ENCODE peak calls at places on chromosomes 13 and 19, in eight cellular contexts. W is GM23248; L is heart right ventricle; B is endodermal cell; K is CD4-positive, alpha-beta memory T cell; R is vagina; E is CD8-positive, alpha-beta memory T cell; Y is HepG2. V is an unnamed sample.
A peak's percentile ranks its signal among the peaks of the same experiment; 100 is the strongest.

GRCh38 chr13:44806841-44807240 is 182.4 kb downstream of the NUFIP1 start:
- DNase-seq in W (no peak), L (no peak), B (peak; percentile 28), K (no peak), R (no peak), E (no peak), Y (no peak), V (no peak)

GRCh38 chr19:4742717-4743646 is 19.3 kb upstream of the DPP9 start:
- DNase-seq in W (no peak), L (no peak), B (peak; percentile 81), K (no peak), R (no peak), E (no peak), Y (no peak), V (no peak)

GRCh38 chr13:109148243-109148642 is 518.8 kb downstream of the MYO16 start:
- DNase-seq in W (peak; percentile 47), L (no peak), B (no peak), K (no peak), R (no peak), E (no peak), Y (no peak), V (peak; percentile 82)

GRCh38 chr19:48746738-48747575 is at the start of gene IZUMO1:
- DNase-seq in W (peak; percentile 90), L (peak; percentile 94), B (peak; percentile 95), K (peak; percentile 55), R (no peak), E (peak; percentile 48), Y (no peak), V (peak; percentile 87)

GRCh38 chr13:98819382-98819781 is 66.9 kb upstream of the SLC15A1 start:
- DNase-seq in W (no peak), L (peak; percentile 38), B (no peak), K (no peak), R (no peak), E (no peak), Y (no peak), V (no peak)

GRCh38 chr19:48120505-48120904 is 9.9 kb upstream of the PLA2G4C start:
- DNase-seq in W (peak; percentile 32), L (no peak), B (no peak), K (no peak), R (no peak), E (no peak), Y (no peak), V (no peak)

GRCh38 chr19:21839966-21840365 is 4.0 kb upstream of the ZNF43 start:
- DNase-seq in W (no peak), L (no peak), B (no peak), K (no peak), R (no peak), E (no peak), Y (no peak), V (no peak)

GRCh38 chr19:36054733-36055686 is at the start of gene WDR62:
- DNase-seq in W (peak; percentile 98), L (peak; percentile 92), B (peak; percentile 97), K (no peak), R (no peak), E (no peak), Y (peak; percentile 85), V (no peak)

GRCh38 chr19:53130506-53130905 is 2.2 kb downstream of the ZNF415 start:
- DNase-seq in W (peak; percentile 13), L (peak; percentile 11), B (no peak), K (no peak), R (no peak), E (no peak), Y (no peak), V (peak; percentile 3)

GRCh38 chr13:48749144-48749543 is 95.4 kb downstream of the CYSLTR2 start:
- DNase-seq in W (peak; percentile 84), L (no peak), B (no peak), K (no peak), R (no peak), E (no peak), Y (no peak), V (peak; percentile 73)

GRCh38 chr19:2167896-2168618 is 4.3 kb downstream of the DOT1L start:
- DNase-seq in W (peak; percentile 74), L (peak; percentile 85), B (no peak), K (no peak), R (no peak), E (no peak), Y (peak; percentile 24), V (peak; percentile 47)
- H3K4me1 ChIP-seq in W (peaks cover 54% of the 10 kb centered on the region), L (peaks cover 59% of the 10 kb centered on the region), B (peaks cover 20% of the 10 kb centered on the region), K (peaks cover 63% of the 10 kb centered on the region), R (peaks cover 59% of the 10 kb centered on the region), E (peaks cover 38% of the 10 kb centered on the region), Y (peaks cover 75% of the 10 kb centered on the region), V (peaks cover 42% of the 10 kb centered on the region)

DNA sequence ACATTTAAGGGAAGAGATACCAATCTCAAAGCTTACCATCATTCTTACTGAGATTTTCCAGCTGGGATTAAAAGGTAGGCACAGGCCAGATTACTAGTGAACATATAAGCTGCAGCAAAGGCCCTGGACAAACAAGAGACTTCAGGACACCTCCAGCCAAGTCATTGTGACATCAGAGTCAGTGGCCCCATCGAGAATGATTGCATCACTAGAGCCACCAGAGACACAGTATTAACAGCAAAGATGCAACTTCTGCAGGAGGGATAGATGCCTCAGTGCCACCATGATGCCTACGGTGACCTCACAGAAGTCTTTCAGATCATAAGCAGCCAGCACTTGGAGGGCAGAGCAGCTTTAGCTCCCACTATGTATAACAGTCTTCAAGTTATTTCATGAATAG is 8.6 kb downstream of the RUBCNL start:
- DNase-seq in W (no peak), L (no peak), B (no peak), K (no peak), R (no peak), E (no peak), Y (no peak), V (no peak)
- H3K4me1 ChIP-seq in W (no peaks in the 10 kb centered on the region), L (no peaks in the 10 kb centered on the region), B (no peaks in the 10 kb centered on the region), K (no peaks in the 10 kb centered on the region), R (peaks cover 2% of the 10 kb centered on the region), E (no peaks in the 10 kb centered on the region), Y (no peaks in the 10 kb centered on the region), V (no peaks in the 10 kb centered on the region)

DNA sequence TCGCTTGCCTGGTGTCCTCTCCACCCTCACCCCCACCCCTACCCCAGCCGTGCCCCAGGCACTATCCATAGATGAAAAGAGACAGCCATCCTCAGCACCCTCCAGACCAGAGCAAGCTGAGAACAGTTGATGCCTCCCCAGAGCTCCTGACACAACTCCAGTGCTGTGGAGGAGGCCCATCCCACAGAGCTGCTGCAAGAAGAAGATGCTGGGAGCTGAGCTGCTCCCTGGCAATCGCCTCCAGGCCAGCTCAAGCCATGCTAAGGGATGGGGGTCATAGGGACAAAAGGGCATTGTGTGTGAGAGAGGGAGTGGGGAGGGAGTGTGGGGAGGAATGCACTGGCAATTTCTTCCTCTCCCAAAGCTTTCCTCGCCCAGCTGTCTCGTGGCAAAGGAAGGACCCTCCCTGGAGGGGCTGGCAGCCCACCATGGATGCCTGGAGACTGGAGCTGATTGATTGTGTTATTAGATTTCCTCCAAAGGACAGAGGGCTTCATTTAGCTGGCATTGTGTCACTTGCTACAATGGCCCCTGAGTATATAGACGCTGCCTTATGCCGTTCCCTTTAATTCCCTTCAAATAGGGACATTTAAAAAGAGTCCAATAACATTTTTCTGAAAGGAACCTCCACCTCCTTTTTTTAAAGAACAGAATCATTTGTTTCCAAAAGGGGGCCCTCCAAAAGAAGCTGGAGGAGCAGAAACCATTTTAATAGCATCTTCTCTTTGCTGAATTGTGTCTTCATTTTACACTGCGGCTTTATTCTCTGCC is 476.4 kb downstream of the FOXO1 start:
- DNase-seq in W (peak; percentile 52), L (no peak), B (peak; percentile 55), K (no peak), R (no peak), E (no peak), Y (no peak), V (peak; percentile 24)
- H3K4me1 ChIP-seq in W (peaks cover 47% of the 10 kb centered on the region), L (peaks cover 20% of the 10 kb centered on the region), B (peaks cover 14% of the 10 kb centered on the region), K (peaks cover 74% of the 10 kb centered on the region), R (peaks cover 60% of the 10 kb centered on the region), E (peaks cover 73% of the 10 kb centered on the region), Y (peaks cover 14% of the 10 kb centered on the region), V (no peaks in the 10 kb centered on the region)

GRCh38 chr19:16895467-16896097 is 6.8 kb downstream of the F2RL3 start:
- DNase-seq in W (no peak), L (no peak), B (no peak), K (no peak), R (no peak), E (no peak), Y (no peak), V (no peak)
- H3K4me1 ChIP-seq in W (no peaks in the 10 kb centered on the region), L (no peaks in the 10 kb centered on the region), B (no peaks in the 10 kb centered on the region), K (peaks cover 20% of the 10 kb centered on the region), R (peaks cover 13% of the 10 kb centered on the region), E (peaks cover 12% of the 10 kb centered on the region), Y (peaks cover 45% of the 10 kb centered on the region), V (no peaks in the 10 kb centered on the region)

GRCh38 chr13:73061478-73062275 is 2.9 kb downstream of the KLF5 start:
- DNase-seq in W (no peak), L (no peak), B (peak; percentile 63), K (no peak), R (no peak), E (no peak), Y (no peak), V (no peak)

GRCh38 chr13:73063166-73063565 is 4.4 kb downstream of the KLF5 start:
- DNase-seq in W (no peak), L (no peak), B (no peak), K (no peak), R (no peak), E (no peak), Y (no peak), V (no peak)

GRCh38 chr13:73062368-73062767 is 3.6 kb downstream of the KLF5 start:
- DNase-seq in W (no peak), L (no peak), B (no peak), K (no peak), R (no peak), E (no peak), Y (no peak), V (no peak)

GRCh38 chr13:73065665-73066350 is 7.0 kb downstream of the KLF5 start:
- DNase-seq in W (no peak), L (no peak), B (no peak), K (no peak), R (no peak), E (no peak), Y (no peak), V (no peak)

GRCh38 chr13:73064991-73065390 is 6.2 kb downstream of the KLF5 start:
- DNase-seq in W (no peak), L (no peak), B (no peak), K (no peak), R (no peak), E (no peak), Y (no peak), V (no peak)
- H3K4me1 ChIP-seq in W (peaks cover 20% of the 10 kb centered on the region), L (no peaks in the 10 kb centered on the region), B (peaks cover 2% of the 10 kb centered on the region), K (peaks cover 9% of the 10 kb centered on the region), R (peaks cover 10% of the 10 kb centered on the region), E (no peaks in the 10 kb centered on the region), Y (peaks cover 26% of the 10 kb centered on the region), V (no peaks in the 10 kb centered on the region)

GRCh38 chr13:41005709-41006108 is 13.4 kb downstream of the ELF1 start:
- DNase-seq in W (no peak), L (no peak), B (no peak), K (no peak), R (no peak), E (no peak), Y (no peak), V (no peak)
- H3K4me1 ChIP-seq in W (peaks cover 38% of the 10 kb centered on the region), L (no peaks in the 10 kb centered on the region), B (no peaks in the 10 kb centered on the region), K (peaks cover 90% of the 10 kb centered on the region), R (peaks cover 62% of the 10 kb centered on the region), E (peaks cover 73% of the 10 kb centered on the region), Y (peaks cover 96% of the 10 kb centered on the region), V (peaks cover 2% of the 10 kb centered on the region)

GRCh38 chr19:3459322-3459881 is 20.9 kb downstream of the SMIM24 start:
- DNase-seq in W (peak; percentile 94), L (peak; percentile 94), B (peak; percentile 90), K (no peak), R (no peak), E (no peak), Y (no peak), V (peak; percentile 95)
- H3K4me1 ChIP-seq in W (peaks cover 28% of the 10 kb centered on the region), L (peaks cover 30% of the 10 kb centered on the region), B (peaks cover 8% of the 10 kb centered on the region), K (no peaks in the 10 kb centered on the region), R (peaks cover 40% of the 10 kb centered on the region), E (no peaks in the 10 kb centered on the region), Y (peaks cover 8% of the 10 kb centered on the region), V (peaks cover 20% of the 10 kb centered on the region)

V was measured in fibroblast of lung.